ENCODE peak calls at places on chromosomes 11 and 22, in five cellular contexts. H is SJCRH30, N is lower lobe of right lung, Q is lung, R is body of pancreas. W is an unnamed sample.

GRCh38 chr11:36391062-36391461 is 95.0 kb downstream of the PRR5L start:
- DNase-seq in Q (no peak), R (no peak), N (no peak), H (no peak), W (peak; percentile 65)

GRCh38 chr22:28203286-28203685 is 284.2 kb upstream of the PITPNB start:
- DNase-seq in Q (no peak), R (no peak), N (no peak), H (no peak), W (no peak)

GRCh38 chr11:47412152-47412746 is 3.9 kb downstream of the SLC39A13 start:
- DNase-seq in H (peak; percentile 60), Q (peak; percentile 67), N (peak; percentile 75), R (peak; percentile 66), W (peak; percentile 74)

GRCh38 chr11:61966673-61967176 is 709 bp downstream of the FTH1 start:
- DNase-seq in H (peak; percentile 43), N (no peak), R (peak; percentile 46), Q (no peak), W (peak; percentile 74)

GRCh38 chr11:13205446-13205845 is 72.1 kb upstream of the BMAL1 start:
- DNase-seq in R (no peak), Q (no peak), H (no peak), N (no peak), W (no peak)

GRCh38 chr11:110336054-110336453 is 39.6 kb upstream of the RDX start:
- DNase-seq in R (no peak), N (no peak), Q (no peak), H (no peak), W (no peak)

GRCh38 chr11:75203641-75204011 is 36.9 kb upstream of the TPBGL start:
- DNase-seq in Q (no peak), R (no peak), H (no peak), N (no peak), W (no peak)

GRCh38 chr11:117882539-117882938 is 6.1 kb upstream of the FXYD6 start:
- DNase-seq in Q (no peak), R (peak; percentile 28), H (peak; percentile 32), N (no peak), W (no peak)

GRCh38 chr11:113529606-113530005 is 54.4 kb upstream of the DRD2 start:
- DNase-seq in N (no peak), H (no peak), Q (no peak), R (no peak), W (no peak)

GRCh38 chr22:41367680-41368542 is 13.8 kb upstream of the TEF start:
- DNase-seq in Q (peak; percentile 74), R (peak; percentile 73), N (peak; percentile 80), H (peak; percentile 42), W (no peak)

GRCh38 chr11:113103932-113104331 is 142.7 kb downstream of the NCAM1 start:
- DNase-seq in N (no peak), H (no peak), R (no peak), Q (no peak), W (no peak)

GRCh38 chr22:42444060-42444904 is 12.1 kb upstream of the NFAM1 start:
- DNase-seq in H (peak; percentile 80), R (peak; percentile 89), Q (peak; percentile 72), N (peak; percentile 82), W (peak; percentile 89)

GRCh38 chr22:48740086-48740730 is 1087.5 kb downstream of the BRD1 start:
- DNase-seq in H (no peak), Q (no peak), R (no peak), N (no peak), W (peak; percentile 28)

GRCh38 chr22:23501708-23502107 is 78.4 kb downstream of the IGLL1 start:
- DNase-seq in R (no peak), N (peak; percentile 14), Q (no peak), H (no peak), W (no peak)

GRCh38 chr11:299951-300735 is 817 bp upstream of the IFITM5 start:
- DNase-seq in N (peak; percentile 46), R (no peak), Q (no peak), H (peak; percentile 88), W (peak; percentile 77)

GRCh38 chr22:19880786-19881569 is 26.3 kb upstream of the GNB1L start:
- DNase-seq in Q (peak; percentile 47), R (peak; percentile 14), H (peak; percentile 94), N (peak; percentile 72), W (peak; percentile 79)

GRCh38 chr11:75667268-75667830 is 1.5 kb downstream of the MAP6 start:
- DNase-seq in N (peak; percentile 56), R (peak; percentile 38), H (no peak), Q (peak; percentile 33), W (no peak)

DNA sequence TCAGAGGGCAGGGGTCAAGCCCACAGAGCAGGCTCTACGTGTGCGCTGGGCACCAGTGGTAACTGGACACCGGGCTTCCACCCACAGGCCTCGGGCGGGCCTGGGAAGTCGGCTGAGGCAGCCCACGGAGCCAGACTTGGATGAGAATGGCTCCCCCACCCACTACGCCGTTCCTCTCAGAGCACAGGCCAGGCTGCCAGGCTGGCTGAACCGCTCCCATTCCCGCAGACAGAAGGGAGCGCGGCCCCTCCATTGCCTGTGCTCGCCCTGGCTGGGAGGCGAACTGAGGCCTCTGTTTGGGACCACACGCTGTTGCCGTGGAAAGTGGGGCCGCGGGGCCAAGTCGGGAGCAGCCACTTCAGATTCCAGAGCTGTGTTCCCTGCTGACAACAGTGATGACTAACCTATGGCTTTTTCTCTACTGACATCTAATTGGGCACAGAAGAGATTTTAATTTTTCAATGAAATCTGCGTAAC is 63.9 kb downstream of the MYH9 start:
- DNase-seq in H (no peak), Q (no peak), R (no peak), N (no peak), W (peak; percentile 93)
- H3K27ac ChIP-seq in H (no peak overlapping the region), Q (peak overlapping the region; percentile 97), R (peak overlapping the region; percentile 6), N (peak overlapping the region; percentile 90), W (peak overlapping the region; percentile 99)

DNA sequence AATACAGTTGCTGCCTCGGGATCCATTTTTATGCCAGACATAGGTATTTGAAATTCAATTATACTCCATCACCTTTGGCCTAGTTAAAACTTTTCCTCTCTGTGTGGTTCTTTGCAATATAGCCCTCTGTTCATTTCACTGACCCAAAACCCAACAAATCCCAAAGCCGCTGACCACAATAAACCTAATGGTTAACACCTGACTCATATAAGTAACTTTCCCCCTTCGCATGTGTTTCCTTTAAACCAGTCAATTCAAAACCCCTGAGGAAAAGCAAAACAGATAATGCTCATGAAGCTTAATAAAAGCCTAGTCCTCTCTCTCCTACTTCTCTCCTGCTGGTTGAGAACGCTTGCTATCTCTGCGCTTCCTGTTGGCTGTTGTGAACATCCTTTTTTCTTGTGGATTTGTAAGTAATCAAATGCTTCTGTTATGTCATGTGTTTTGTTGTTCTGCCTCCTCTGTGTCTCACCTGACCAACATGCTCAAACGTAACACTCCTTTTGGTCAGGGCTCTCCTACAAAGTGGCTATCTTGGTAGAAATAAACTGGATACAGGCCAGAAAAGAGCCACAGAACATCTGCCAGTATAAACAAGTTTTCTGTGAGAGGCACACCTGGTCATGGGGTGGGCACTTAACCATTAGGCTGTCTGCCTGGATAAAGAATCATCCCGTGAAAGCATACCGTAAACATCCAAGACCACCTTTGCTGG is 652.6 kb downstream of the METTL15 start:
- DNase-seq in N (no peak), Q (no peak), H (no peak), R (no peak), W (no peak)
- H3K27ac ChIP-seq in N (no peak overlapping the region), Q (no peak overlapping the region), H (no peak overlapping the region), R (no peak overlapping the region), W (no peak overlapping the region)

GRCh38 chr11:33624082-33624481 is 76.5 kb downstream of the C11orf91 start:
- DNase-seq in N (no peak), Q (no peak), R (no peak), H (peak; percentile 98), W (no peak)
- H3K27ac ChIP-seq in N (no peak overlapping the region), Q (no peak overlapping the region), R (no peak overlapping the region), H (peak overlapping the region; percentile 68), W (no peak overlapping the region)

GRCh38 chr11:33063326-33063775 is 24.0 kb downstream of the TCP11L1 start:
- DNase-seq in H (no peak), Q (no peak), N (no peak), R (no peak), W (no peak)

GRCh38 chr11:33068611-33069340 is 29.4 kb downstream of the TCP11L1 start:
- DNase-seq in Q (no peak), R (no peak), H (no peak), N (no peak), W (no peak)

GRCh38 chr11:33067294-33067693 is 27.9 kb downstream of the TCP11L1 start:
- DNase-seq in H (no peak), R (no peak), N (no peak), Q (no peak), W (no peak)

GRCh38 chr11:33064033-33064825 is 24.9 kb downstream of the TCP11L1 start:
- DNase-seq in H (no peak), Q (no peak), N (no peak), R (no peak), W (no peak)

DNA sequence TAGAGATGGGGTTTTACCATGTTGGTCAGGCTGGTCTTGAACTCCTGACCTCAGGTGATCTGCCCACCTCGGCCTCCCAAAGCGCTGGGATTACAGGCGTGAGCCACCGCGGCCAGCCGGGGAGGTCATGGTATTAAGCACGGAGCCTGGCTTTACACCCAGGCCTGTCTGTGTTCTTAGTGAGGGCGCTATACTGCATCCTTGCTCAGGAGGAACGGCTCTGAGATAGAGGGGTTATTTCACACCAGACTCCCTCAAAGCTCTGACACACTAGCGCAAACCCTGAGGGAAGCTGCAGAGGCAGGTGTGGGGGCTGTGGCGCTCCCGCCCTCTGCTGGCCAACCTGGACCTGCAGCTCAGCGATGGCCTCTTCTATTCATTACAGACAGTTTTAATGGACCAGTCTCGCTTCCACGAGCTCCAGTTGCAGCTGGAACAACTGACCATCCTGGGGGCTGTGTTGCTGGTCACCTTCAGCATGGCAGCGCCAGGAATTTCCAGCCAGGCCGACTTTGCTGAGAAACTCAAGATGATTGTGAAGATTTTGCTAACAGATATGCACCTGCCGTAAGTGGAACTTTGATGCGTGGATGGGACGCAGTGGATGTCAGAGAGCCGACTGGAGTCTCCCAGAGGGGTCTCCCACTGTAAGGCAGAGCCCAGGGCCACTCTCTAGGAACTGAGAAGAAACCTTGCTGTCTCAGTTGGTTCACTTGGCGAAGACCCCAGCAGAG is 26.2 kb downstream of the TCP11L1 start:
- DNase-seq in N (peak; percentile 79), Q (peak; percentile 67), H (peak; percentile 53), R (peak; percentile 77), W (peak; percentile 82)
- H3K27ac ChIP-seq in N (no peak overlapping the region), Q (no peak overlapping the region), H (no peak overlapping the region), R (no peak overlapping the region), W (no peak overlapping the region)

W was measured in aorta.